ENCODE peak calls at places on chromosomes 13 and 19, in seven cellular contexts. Q, I, G, K, F, E and X are unnamed samples.

GRCh38 chr19:42427313-42427712 is at the start of gene LIPE:
- DNase-seq in Q (no peak), I (no peak), G (no peak), K (no peak), F (no peak), E (no peak), X (no peak)

GRCh38 chr19:6930190-6930589 is 42.8 kb downstream of the ADGRE1 start:
- DNase-seq in Q (no peak), I (no peak), G (no peak), K (no peak), F (no peak), E (no peak), X (no peak)

GRCh38 chr13:81017525-81018152 is 676.7 kb upstream of the SPRY2 start:
- DNase-seq in Q (peak; percentile 25), I (no peak), G (peak; percentile 16), K (peak; percentile 28), F (peak; percentile 17), E (peak; percentile 3), X (no peak)

GRCh38 chr19:56105090-56105701 is 15.9 kb downstream of the ZNF787 start:
- DNase-seq in Q (peak; percentile 33), I (peak; percentile 61), G (peak; percentile 15), K (peak; percentile 78), F (peak; percentile 57), E (no peak), X (no peak)

GRCh38 chr13:50334092-50334778 is 319.0 kb downstream of the KCNRG start:
- DNase-seq in Q (no peak), I (no peak), G (no peak), K (no peak), F (no peak), E (no peak), X (no peak)

GRCh38 chr13:77874406-77874805 is 44.2 kb downstream of the EDNRB start:
- DNase-seq in Q (peak; percentile 80), I (no peak), G (no peak), K (no peak), F (no peak), E (no peak), X (no peak)

GRCh38 chr13:21309542-21310172 is 133.2 kb downstream of the MRPL57 start:
- DNase-seq in Q (no peak), I (no peak), G (no peak), K (peak; percentile 41), F (no peak), E (no peak), X (no peak)

GRCh38 chr13:113113846-113114271 is 8.3 kb downstream of the F7 start:
- DNase-seq in Q (no peak), I (no peak), G (no peak), K (no peak), F (no peak), E (no peak), X (no peak)

GRCh38 chr13:99393791-99394735 is 86.9 kb upstream of the GPR183 start:
- DNase-seq in Q (no peak), I (no peak), G (no peak), K (no peak), F (no peak), E (no peak), X (no peak)

GRCh38 chr13:51683537-51684050 is 99.3 kb downstream of the WDFY2 start:
- DNase-seq in Q (no peak), I (no peak), G (no peak), K (no peak), F (no peak), E (no peak), X (no peak)

GRCh38 chr19:41646589-41647204 is 19.8 kb upstream of the CEACAM4 start:
- DNase-seq in Q (no peak), I (no peak), G (peak; percentile 3), K (no peak), F (peak; percentile 66), E (peak; percentile 55), X (no peak)

GRCh38 chr19:45011959-45012358 is 10.7 kb downstream of the RELB start:
- DNase-seq in Q (no peak), I (no peak), G (no peak), K (no peak), F (no peak), E (no peak), X (no peak)

GRCh38 chr19:2761876-2762782 is 20.9 kb downstream of the SGTA start:
- DNase-seq in Q (no peak), I (no peak), G (no peak), K (no peak), F (no peak), E (no peak), X (no peak)

GRCh38 chr13:113596321-113597200 is 12.0 kb downstream of the TFDP1 start:
- DNase-seq in Q (no peak), I (no peak), G (no peak), K (no peak), F (no peak), E (no peak), X (no peak)

GRCh38 chr19:51691122-51692064 is 1.7 kb upstream of the SPACA6 start:
- DNase-seq in Q (peak; percentile 65), I (no peak), G (no peak), K (no peak), F (no peak), E (no peak), X (no peak)

GRCh38 chr13:106133025-106133424 is 402.4 kb downstream of the EFNB2 start:
- DNase-seq in Q (peak; percentile 81), I (no peak), G (no peak), K (no peak), F (no peak), E (no peak), X (no peak)

GRCh38 chr19:1956868-1957492 is 16.0 kb downstream of the CSNK1G2 start:
- DNase-seq in Q (no peak), I (no peak), G (no peak), K (no peak), F (no peak), E (no peak), X (no peak)

GRCh38 chr13:28474491-28475134 is 20.3 kb downstream of the FLT1 start:
- DNase-seq in Q (no peak), I (no peak), G (no peak), K (no peak), F (no peak), E (no peak), X (no peak)

GRCh38 chr13:26899153-26899552 is 138.6 kb upstream of the GPR12 start:
- DNase-seq in Q (no peak), I (no peak), G (no peak), K (no peak), F (no peak), E (no peak), X (no peak)
- TF ChIP-seq CEBPB in Q (no peak), I (no peak), G (no peak), K (no peak), F (no peak), E (no peak), X (no peak)

DNA sequence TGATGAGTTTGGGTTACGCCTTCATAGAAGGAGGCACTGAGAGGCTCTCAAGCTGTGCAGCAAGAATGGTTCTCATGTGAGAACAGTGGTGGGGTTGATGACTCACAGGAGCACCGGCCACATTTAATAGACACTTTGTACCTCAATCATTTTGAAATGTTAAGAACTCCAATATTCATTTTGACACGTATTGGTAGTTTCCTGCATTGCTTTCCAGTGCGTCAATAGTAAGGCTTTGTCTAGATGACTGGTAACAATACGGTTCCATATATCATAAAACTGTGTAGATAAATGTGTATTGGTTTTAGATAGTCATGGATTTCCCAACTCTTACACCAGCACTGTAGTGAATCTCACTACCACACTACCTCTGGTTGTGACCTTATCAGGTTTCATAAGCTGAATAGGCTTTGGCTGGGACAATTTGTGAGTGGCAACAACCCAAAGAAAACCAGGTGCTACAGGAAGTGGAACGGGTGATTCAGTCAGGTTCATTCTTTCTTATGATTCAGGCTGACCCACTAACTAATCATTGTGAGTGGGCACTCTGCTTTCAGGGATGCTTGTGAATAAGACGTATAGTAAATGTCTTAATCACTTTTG is 362.6 kb downstream of the KLF5 start:
- DNase-seq in Q (peak; percentile 68), I (no peak), G (peak; percentile 92), K (no peak), F (no peak), E (no peak), X (no peak)
- TF ChIP-seq CEBPB in Q (no peak), I (no peak), G (peak; percentile 86), K (no peak), F (no peak), E (no peak), X (no peak)

DNA sequence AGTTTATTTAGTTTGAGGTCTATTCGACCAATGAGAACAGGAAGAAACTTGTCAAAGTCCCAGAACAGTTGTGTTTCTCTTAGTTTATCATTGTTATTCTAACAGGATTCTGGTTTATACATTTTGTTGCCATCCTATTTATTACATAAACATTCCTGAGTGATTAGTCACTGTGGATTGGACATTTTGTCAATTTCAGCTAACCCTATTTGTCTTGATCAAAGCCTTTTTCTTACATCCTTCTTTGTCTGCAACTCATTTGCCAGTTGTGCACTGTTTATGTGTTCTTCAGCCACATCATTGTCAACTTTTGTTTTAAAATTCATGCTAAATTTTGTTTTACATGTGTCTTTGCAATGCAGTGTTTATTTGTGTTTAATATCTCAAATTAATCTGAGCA is 886.0 kb upstream of the SLC10A2 start:
- DNase-seq in Q (no peak), I (no peak), G (no peak), K (no peak), F (no peak), E (no peak), X (no peak)
- TF ChIP-seq CEBPB in Q (no peak), I (no peak), G (no peak), K (no peak), F (no peak), E (no peak), X (no peak)

GRCh38 chr13:97275265-97275664 is 53.1 kb downstream of the MBNL2 start:
- DNase-seq in Q (peak; percentile 92), I (no peak), G (no peak), K (peak; percentile 57), F (no peak), E (no peak), X (no peak)
- TF ChIP-seq CEBPB in Q (peak; percentile 91), I (no peak), G (peak; percentile 42), K (no peak), F (peak; percentile 62), E (no peak), X (no peak)

GRCh38 chr19:40438284-40438683 is 5.9 kb downstream of the SERTAD3 start:
- DNase-seq in Q (no peak), I (no peak), G (no peak), K (no peak), F (no peak), E (no peak), X (no peak)
- TF ChIP-seq CEBPB in Q (no peak), I (no peak), G (no peak), K (no peak), F (no peak), E (no peak), X (no peak)

DNA sequence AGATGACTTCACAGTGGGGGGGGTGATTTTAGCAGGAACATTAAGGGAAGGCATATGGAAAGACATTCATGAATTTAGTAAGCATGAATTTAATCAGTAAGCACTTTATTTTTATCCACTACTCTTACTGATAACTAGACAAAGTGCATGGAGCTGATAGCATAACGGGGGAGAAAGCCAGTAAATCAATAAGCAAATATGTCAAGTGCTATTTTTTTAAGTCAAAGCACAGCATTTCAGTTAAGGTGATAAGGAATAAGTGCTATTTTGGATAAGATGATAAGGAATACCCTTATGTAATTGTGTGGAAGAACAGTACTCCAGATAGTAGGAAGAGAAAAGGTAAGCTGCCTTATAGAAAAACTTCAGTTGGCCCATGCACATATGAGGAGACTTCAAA is 19.4 kb downstream of the UFM1 start:
- DNase-seq in Q (no peak), I (no peak), G (no peak), K (no peak), F (no peak), E (no peak), X (no peak)
- TF ChIP-seq CEBPB in Q (no peak), I (no peak), G (no peak), K (no peak), F (no peak), E (no peak), X (no peak)